ENCODE peak calls at places on chromosomes 5 and 9, in seven cellular contexts. F is A549, Y is H1, O is ovary, K is transverse colon, L is foreskin fibroblast, I is astrocyte of the spinal cord. A is an unnamed sample.

GRCh38 chr5:1523793-1524480 is at the start of gene LPCAT1:
- DNase-seq in Y (no peak), O (peak), L (peak), F (peak), I (peak), K (peak), A (no peak)

GRCh38 chr5:58072202-58072791 is 387.6 kb downstream of the PLK2 start:
- DNase-seq in O (no peak), I (peak), Y (no peak), L (no peak), F (no peak), K (no peak), A (no peak)

GRCh38 chr5:56638061-56638621 is 177.2 kb upstream of the MAP3K1 start:
- DNase-seq in Y (no peak), O (no peak), I (no peak), K (no peak), L (no peak), F (peak), A (peak)

GRCh38 chr5:92552206-92553160 is 1028.5 kb downstream of the NR2F1-AS1 start:
- DNase-seq in L (peak), K (no peak), O (no peak), I (peak), F (peak), Y (no peak), A (peak)

GRCh38 chr5:60776343-60776742 is 67.7 kb downstream of the ELOVL7 start:
- DNase-seq in L (no peak), I (no peak), F (no peak), K (no peak), Y (no peak), O (no peak), A (no peak)

GRCh38 chr9:136339173-136339957 is 12.0 kb downstream of the GPSM1 start:
- DNase-seq in L (no peak), O (no peak), I (peak), F (peak), K (peak), Y (no peak), A (peak)

GRCh38 chr5:124544366-124545055 is 201.9 kb downstream of the ZNF608 start:
- DNase-seq in I (peak), O (no peak), K (no peak), L (no peak), F (no peak), Y (no peak), A (no peak)

GRCh38 chr9:125706661-125707539 is at the start of gene MAPKAP1:
- DNase-seq in O (peak), L (peak), Y (peak), I (peak), K (peak), F (peak), A (peak)

GRCh38 chr9:105722099-105722498 is 27.8 kb downstream of the TMEM38B start:
- DNase-seq in Y (no peak), F (no peak), O (no peak), I (no peak), L (no peak), K (no peak), A (no peak)

GRCh38 chr5:24110019-24110615 is 534.7 kb downstream of the CDH10 start:
- DNase-seq in Y (no peak), O (no peak), F (peak), L (no peak), I (peak), K (no peak), A (peak)
- TF ChIP-seq CTCF in Y (no peak), O (no peak), F (peak), L (no peak), I (peak), K (no peak), A (peak)

GRCh38 chr5:88829053-88829452 is 53.9 kb downstream of the MEF2C start:
- DNase-seq in L (no peak), O (no peak), Y (no peak), I (no peak), F (no peak), K (no peak), A (no peak)
- TF ChIP-seq CTCF in L (no peak), O (no peak), Y (no peak), I (peak), F (no peak), K (peak), A (no peak)

GRCh38 chr9:2119490-2120046 is 104.4 kb downstream of the SMARCA2 start:
- DNase-seq in L (no peak), F (no peak), I (no peak), K (no peak), Y (no peak), O (no peak), A (no peak)

GRCh38 chr9:2117527-2117926 is 102.4 kb downstream of the SMARCA2 start:
- DNase-seq in I (no peak), K (no peak), Y (no peak), L (no peak), O (no peak), F (no peak), A (no peak)

GRCh38 chr9:2120926-2121689 is 106.0 kb downstream of the SMARCA2 start:
- DNase-seq in K (no peak), F (no peak), Y (no peak), L (peak), O (peak), I (peak), A (no peak)

DNA sequence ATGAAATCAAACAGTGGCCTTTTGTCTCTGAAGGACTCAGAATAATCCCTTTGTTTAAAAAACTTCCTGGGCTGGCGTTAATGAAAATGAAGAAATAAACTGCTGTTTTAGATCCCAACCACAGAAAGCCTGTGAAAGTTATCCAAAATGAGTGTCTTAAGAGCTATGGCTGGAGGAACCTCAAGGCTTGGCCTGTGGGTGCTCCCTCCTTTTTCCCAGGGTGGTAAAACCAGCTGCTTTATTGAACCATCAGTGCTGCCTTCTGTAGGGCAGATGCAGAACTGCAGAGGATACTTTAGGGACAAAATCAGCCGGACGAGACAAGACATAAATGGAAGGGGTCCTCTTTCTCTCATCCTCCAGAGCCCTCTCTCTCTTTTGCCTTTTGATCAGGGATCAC is 100.9 kb downstream of the SMARCA2 start:
- DNase-seq in Y (no peak), I (no peak), O (no peak), K (no peak), L (no peak), F (peak), A (no peak)
- TF ChIP-seq CTCF in Y (peak), I (peak), O (no peak), K (no peak), L (peak), F (peak), A (peak)

DNA sequence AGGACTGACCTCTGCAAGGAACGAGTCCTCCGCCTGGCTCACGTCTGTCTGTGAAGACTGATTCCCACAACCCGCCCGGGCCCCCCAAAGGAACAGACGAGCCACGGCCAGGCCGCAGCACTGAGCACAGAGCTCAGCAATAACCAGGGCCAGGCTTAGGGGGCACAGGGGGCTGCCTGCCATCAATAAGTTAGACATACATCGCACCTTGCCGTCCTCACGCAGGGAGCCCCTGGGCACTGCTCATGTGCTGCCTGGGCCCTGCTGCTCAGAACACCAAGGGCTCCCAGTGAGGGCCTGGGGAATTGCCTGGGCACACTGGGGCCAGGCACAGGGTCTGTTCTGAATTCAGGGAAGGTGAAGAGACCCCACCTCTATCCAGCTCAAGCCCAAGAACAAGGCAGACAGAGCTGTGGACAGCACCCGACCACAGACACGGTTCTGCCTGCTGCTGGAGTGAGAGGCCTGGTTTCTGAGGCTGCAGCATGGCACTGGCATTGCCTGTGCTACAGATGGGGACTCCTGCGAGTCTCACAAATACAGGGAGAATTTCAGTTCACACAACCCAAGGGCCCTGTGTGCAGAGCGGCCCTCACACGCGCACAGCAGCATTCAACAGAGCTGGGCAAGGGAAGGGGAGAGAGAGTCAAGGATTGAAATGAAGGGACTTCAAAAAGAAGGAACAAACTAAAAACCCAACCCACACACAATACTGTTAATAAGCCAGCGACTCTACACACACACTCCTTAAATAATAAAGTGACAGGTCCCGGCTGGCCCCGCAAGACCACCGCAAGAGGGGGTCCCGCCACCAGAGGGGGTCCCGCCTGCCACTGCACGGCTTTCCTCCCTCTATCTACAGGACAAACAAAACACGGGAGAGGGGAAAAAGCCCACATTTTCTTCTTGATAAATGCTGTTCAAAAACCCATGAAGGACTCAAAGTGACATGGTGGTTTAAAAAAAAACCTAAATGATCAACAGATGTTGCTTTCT is 32.0 kb downstream of the PRRT1B start:
- DNase-seq in I (no peak), Y (no peak), F (no peak), L (no peak), K (no peak), O (no peak), A (no peak)
- TF ChIP-seq CTCF in I (no peak), Y (peak), F (no peak), L (no peak), K (no peak), O (no peak), A (no peak)

GRCh38 chr5:29498860-29499259 is 1694.6 kb upstream of the CDH6 start:
- DNase-seq in F (no peak), O (no peak), L (no peak), Y (no peak), I (no peak), K (no peak), A (no peak)
- TF ChIP-seq CTCF in F (no peak), O (no peak), L (no peak), Y (no peak), I (no peak), K (no peak), A (no peak)

DNA sequence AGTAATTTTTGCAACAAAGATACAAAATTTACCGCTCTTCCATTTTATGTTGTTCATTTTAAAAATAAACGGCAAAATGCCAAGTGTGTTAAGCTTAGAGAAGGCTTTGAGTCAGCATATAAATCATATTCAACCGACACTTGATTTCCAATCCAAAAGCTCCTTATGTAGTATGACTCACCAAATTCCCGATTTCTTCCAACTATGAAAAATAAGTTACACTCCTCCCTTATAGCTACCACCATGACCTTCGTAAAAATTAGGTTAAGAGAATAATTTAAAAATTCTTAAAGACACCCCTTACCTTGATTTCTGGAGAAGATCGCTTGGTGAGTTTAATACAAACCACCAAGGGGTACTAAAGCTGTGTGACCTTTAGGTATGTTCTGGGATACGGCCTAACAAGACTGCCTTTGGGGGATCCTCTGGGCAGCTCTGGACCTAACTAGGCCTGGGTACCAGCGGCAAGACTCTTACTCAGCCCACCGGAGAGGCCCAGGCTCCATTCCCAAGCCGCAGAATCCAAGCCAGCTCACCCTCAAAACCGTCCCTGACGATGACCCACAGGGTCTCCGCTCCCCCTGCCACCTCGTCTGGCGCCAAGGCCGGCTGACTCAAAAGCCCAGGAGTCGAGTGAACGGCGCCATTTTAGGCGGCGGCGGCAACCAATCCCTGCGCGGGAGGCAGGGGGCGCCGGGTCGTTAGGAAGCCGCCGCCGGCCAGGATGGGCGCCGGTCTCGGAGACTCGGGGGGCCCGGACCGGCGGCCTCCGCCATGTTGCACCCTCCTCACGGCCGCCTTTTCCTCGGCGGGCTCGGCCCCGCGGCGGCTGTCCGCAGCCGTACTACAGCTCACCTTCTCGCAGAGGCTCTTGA is 731 bp downstream of the PPP2CA start:
- DNase-seq in Y (no peak), L (peak), F (peak), I (peak), K (peak), O (peak), A (no peak)
- TF ChIP-seq CTCF in Y (no peak), L (no peak), F (no peak), I (peak), K (peak), O (no peak), A (peak)